ENCODE peak calls at places on chromosomes 13 and 19, in six cellular contexts. K is AG10803, P is nephron progenitor cell, Z is neural crest cell, U is stomach, L is D721Med. Q is an unnamed sample.

GRCh38 chr19:1117654-1118053 is 13.9 kb downstream of the GPX4 start:
- DNase-seq in Z (no peak), L (no peak), K (no peak), U (no peak), P (no peak), Q (no peak)

GRCh38 chr13:24348797-24349515 is 39.6 kb downstream of the C1QTNF9 start:
- DNase-seq in L (no peak), K (no peak), U (peak), Z (no peak), P (no peak), Q (no peak)

GRCh38 chr19:38676023-38676877 is 28.8 kb downstream of the ACTN4 start:
- DNase-seq in K (peak), L (no peak), U (no peak), Z (no peak), P (no peak), Q (peak)

GRCh38 chr19:1076951-1077350 is 10.0 kb downstream of the ARHGAP45 start:
- DNase-seq in U (peak), L (no peak), K (no peak), Z (no peak), P (no peak), Q (no peak)

GRCh38 chr13:36432106-36432544 is at the start of gene CCNA1:
- DNase-seq in P (peak), Z (peak), L (peak), K (no peak), U (peak), Q (peak)

GRCh38 chr19:2171349-2172145 is 7.8 kb downstream of the DOT1L start:
- DNase-seq in L (no peak), U (peak), Z (no peak), P (no peak), K (no peak), Q (peak)

GRCh38 chr13:111486331-111486730 is 165.9 kb downstream of the TEX29 start:
- DNase-seq in Z (no peak), P (no peak), K (no peak), U (no peak), L (no peak), Q (no peak)

GRCh38 chr13:27868639-27869435 is 51.0 kb upstream of the PDX1 start:
- DNase-seq in U (no peak), L (no peak), Z (no peak), P (no peak), K (peak), Q (peak)

GRCh38 chr19:55369651-55370304 is 485 bp downstream of the IL11 start:
- DNase-seq in L (peak), Z (peak), U (no peak), P (peak), K (peak), Q (peak)

GRCh38 chr19:38034153-38034835 is 127.3 kb downstream of the SIPA1L3 start:
- DNase-seq in L (no peak), P (no peak), U (no peak), K (no peak), Z (no peak), Q (no peak)

GRCh38 chr13:45370922-45371406 is 30.0 kb upstream of the TPT1 start:
- DNase-seq in L (peak), Z (peak), U (peak), K (peak), P (peak), Q (peak)

GRCh38 chr19:5354403-5354802 is 13.8 kb upstream of the PTPRS start:
- DNase-seq in Z (peak), P (peak), L (no peak), K (no peak), U (no peak), Q (peak)

GRCh38 chr13:44231786-44232516 is 141.7 kb upstream of the SERP2 start:
- DNase-seq in K (peak), L (no peak), P (no peak), U (peak), Z (no peak), Q (peak)

GRCh38 chr13:78192721-78193120 is 274.1 kb upstream of the EDNRB start:
- DNase-seq in P (no peak), K (peak), Z (no peak), U (no peak), L (no peak), Q (peak)

GRCh38 chr19:39145180-39145953 is 19.8 kb downstream of the PAK4 start:
- DNase-seq in U (no peak), Z (no peak), L (no peak), P (no peak), K (no peak), Q (no peak)

GRCh38 chr13:51959773-51960172 is 51.5 kb downstream of the ATP7B start:
- DNase-seq in Z (no peak), U (no peak), K (no peak), L (no peak), P (no peak), Q (no peak)

GRCh38 chr13:40028446-40028845 is 373.0 kb downstream of the COG6 start:
- DNase-seq in K (no peak), U (no peak), L (no peak), Z (no peak), P (no peak), Q (no peak)

GRCh38 chr13:98581971-98582702 is 5.2 kb upstream of the STK24 start:
- DNase-seq in Z (no peak), P (no peak), K (peak), L (no peak), U (no peak), Q (peak)

GRCh38 chr19:38848299-38849146 is 1.3 kb downstream of the HNRNPL start:
- DNase-seq in U (no peak), L (no peak), Z (no peak), P (no peak), K (no peak), Q (no peak)

GRCh38 chr13:76707360-76707759 is 178.8 kb downstream of the KCTD12 start:
- DNase-seq in P (no peak), Z (no peak), K (peak), L (no peak), U (no peak), Q (peak)

GRCh38 chr19:33514885-33515485 is 6.6 kb downstream of the PEPD start:
- DNase-seq in P (no peak), U (no peak), Z (no peak), K (peak), L (no peak), Q (peak)

GRCh38 chr13:28452755-28453154 is 42.2 kb downstream of the FLT1 start:
- DNase-seq in Z (no peak), P (no peak), L (no peak), K (no peak), U (no peak), Q (no peak)

GRCh38 chr13:39506559-39507390 is 96.2 kb downstream of the LHFPL6 start:
- DNase-seq in P (no peak), K (peak), Z (no peak), U (no peak), L (no peak), Q (no peak)

GRCh38 chr19:5695649-5696195 is 5.6 kb downstream of the RPL36 start:
- DNase-seq in P (no peak), L (no peak), Z (no peak), U (no peak), K (no peak), Q (no peak)

GRCh38 chr19:3142292-3142670 is 6.4 kb downstream of the GNA15 start:
- DNase-seq in L (no peak), Z (no peak), U (no peak), K (peak), P (no peak), Q (peak)

GRCh38 chr13:50636007-50636704 is 207.3 kb downstream of the DLEU7 start:
- DNase-seq in U (no peak), K (no peak), Z (no peak), L (no peak), P (peak), Q (no peak)

GRCh38 chr13:106034201-106034600 is 501.3 kb downstream of the EFNB2 start:
- DNase-seq in P (no peak), U (no peak), L (no peak), K (peak), Z (no peak), Q (peak)

GRCh38 chr13:106029901-106030300 is 505.6 kb downstream of the EFNB2 start:
- DNase-seq in Z (no peak), L (no peak), U (no peak), K (no peak), P (no peak), Q (no peak)

GRCh38 chr13:106036870-106037269 is 498.6 kb downstream of the EFNB2 start:
- DNase-seq in L (no peak), K (no peak), Z (no peak), P (no peak), U (no peak), Q (no peak)

GRCh38 chr13:106028916-106029315 is 506.5 kb downstream of the EFNB2 start:
- DNase-seq in U (no peak), P (no peak), K (peak), Z (no peak), L (no peak), Q (no peak)

GRCh38 chr13:106033634-106034033 is 501.8 kb downstream of the EFNB2 start:
- DNase-seq in P (no peak), L (no peak), Z (no peak), K (peak), U (no peak), Q (peak)
- TF ChIP-seq CTCF in P (no peak), L (no peak), Z (peak), K (peak), U (no peak), Q (peak)

GRCh38 chr19:46928951-46929350 is 68.2 kb downstream of the ARHGAP35 start:
- DNase-seq in L (no peak), P (no peak), Z (no peak), K (peak), U (no peak), Q (peak)
- TF ChIP-seq CTCF in L (no peak), P (no peak), Z (no peak), K (peak), U (no peak), Q (peak)

GRCh38 chr13:41061075-41061913 is at the start of gene WBP4:
- DNase-seq in K (peak), Z (peak), L (peak), U (peak), P (peak), Q (peak)
- TF ChIP-seq CTCF in K (peak), Z (no peak), L (no peak), U (no peak), P (no peak), Q (peak)

DNA sequence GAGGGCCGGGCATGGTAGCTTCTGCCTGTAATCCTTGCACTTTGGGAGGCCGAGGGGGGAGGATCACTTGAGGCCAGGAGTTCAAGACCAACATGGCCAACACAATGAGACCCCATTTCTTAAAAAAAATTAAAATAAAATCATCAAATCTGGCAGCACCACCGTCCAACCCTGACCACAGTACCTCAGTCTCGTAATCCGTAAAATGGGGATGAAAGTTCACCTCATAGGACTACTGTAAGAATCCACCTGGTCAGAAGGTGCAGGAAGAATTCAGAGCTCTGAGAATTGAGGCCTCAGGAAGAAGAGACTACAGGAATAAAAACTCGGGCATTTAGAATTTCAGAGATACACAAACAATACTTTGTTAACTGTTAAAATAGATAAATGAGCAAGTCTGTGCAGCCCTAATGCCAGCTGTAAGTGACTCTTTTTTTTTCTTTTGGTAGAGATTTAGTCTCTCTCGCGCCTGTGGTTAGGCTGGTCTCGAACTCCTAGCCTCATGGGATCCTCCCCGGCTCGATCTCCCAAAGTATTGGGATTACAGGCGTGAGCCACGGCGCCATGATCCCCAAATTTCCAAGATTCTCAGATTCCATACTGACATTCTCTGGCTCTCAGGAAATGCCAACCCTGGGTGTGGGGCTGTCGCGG is 2.9 kb downstream of the PPP1R13L start:
- DNase-seq in P (no peak), U (no peak), L (no peak), Z (no peak), K (no peak), Q (no peak)
- TF ChIP-seq CTCF in P (no peak), U (no peak), L (no peak), Z (no peak), K (no peak), Q (peak)

GRCh38 chr19:29015569-29015968 is 197.4 kb downstream of the UQCRFS1 start:
- DNase-seq in P (no peak), L (no peak), Z (no peak), U (no peak), K (no peak), Q (no peak)

GRCh38 chr19:29016353-29016752 is 196.6 kb downstream of the UQCRFS1 start:
- DNase-seq in P (no peak), Z (no peak), K (no peak), U (no peak), L (no peak), Q (no peak)

GRCh38 chr19:29017788-29018187 is 195.2 kb downstream of the UQCRFS1 start:
- DNase-seq in L (no peak), U (no peak), Z (no peak), K (no peak), P (no peak), Q (no peak)

GRCh38 chr19:29018542-29018941 is 194.4 kb downstream of the UQCRFS1 start:
- DNase-seq in P (no peak), U (no peak), K (no peak), L (no peak), Z (no peak), Q (no peak)

DNA sequence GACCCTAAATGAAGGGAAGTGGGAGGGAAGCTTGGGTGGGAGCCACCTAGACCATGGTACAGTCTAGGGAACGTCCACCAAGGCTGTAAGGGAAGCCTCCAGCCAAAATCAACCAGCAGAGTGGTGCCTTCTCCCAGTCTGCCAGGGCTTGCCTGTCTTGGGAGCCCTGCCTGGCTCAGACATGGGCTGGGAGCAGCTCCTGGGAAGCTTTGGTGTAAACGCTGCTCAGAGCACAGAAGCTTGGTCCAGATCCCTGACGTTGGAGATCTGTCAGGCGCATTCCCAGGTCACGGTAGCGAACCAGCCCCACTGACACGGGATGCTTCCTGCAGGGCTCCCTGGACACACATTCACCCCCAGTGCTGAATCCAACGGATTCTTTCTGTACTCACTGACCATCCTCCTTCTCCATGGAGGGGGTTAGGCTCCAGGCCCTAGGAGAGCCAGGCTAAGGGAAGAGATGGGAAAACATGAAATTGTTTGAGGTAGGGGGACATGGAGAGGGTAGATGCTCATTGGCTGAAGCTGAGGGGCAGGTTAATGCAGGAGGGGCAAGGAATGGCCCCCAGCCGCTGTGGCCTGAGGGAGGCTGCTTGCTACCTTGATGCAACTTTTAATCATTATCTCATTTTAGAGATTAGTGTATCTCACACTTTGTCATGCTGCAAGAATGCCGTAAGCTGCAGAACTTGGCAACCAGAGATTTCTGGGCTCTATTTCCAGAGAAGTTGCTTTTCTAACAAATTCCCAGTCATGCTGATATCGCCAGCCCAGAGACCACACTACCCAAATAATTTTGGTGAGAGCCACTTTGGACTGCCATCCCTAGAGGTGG is 195.8 kb downstream of the UQCRFS1 start:
- DNase-seq in L (no peak), K (no peak), P (no peak), Z (no peak), U (no peak), Q (no peak)
- TF ChIP-seq CTCF in L (no peak), K (no peak), P (no peak), Z (no peak), U (no peak), Q (no peak)

Q was measured in cardiac fibroblast.